ENCODE peak calls at places on chromosome 5, in six cellular contexts. Q, W, V, N, O and A are unnamed samples.

GRCh38 chr5:68673451-68674180 is 420.2 kb upstream of the SLC30A5 start:
- DNase-seq in Q (no peak), W (no peak), V (no peak), N (no peak), O (no peak), A (no peak)

GRCh38 chr5:45225571-45226031 is 416.9 kb downstream of the MRPS30 start:
- DNase-seq in Q (no peak), W (no peak), V (no peak), N (no peak), O (no peak), A (no peak)

GRCh38 chr5:135231289-135231688 is 167.7 kb downstream of the MACROH2A1 start:
- DNase-seq in Q (no peak), W (no peak), V (no peak), N (no peak), O (no peak), A (no peak)

GRCh38 chr5:2475902-2476301 is 275.6 kb downstream of the IRX2 start:
- DNase-seq in Q (no peak), W (no peak), V (no peak), N (no peak), O (no peak), A (no peak)

GRCh38 chr5:38633505-38633904 is 77.1 kb upstream of the LIFR start:
- DNase-seq in Q (no peak), W (no peak), V (no peak), N (no peak), O (no peak), A (no peak)

GRCh38 chr5:129204525-129204924 is 110.0 kb downstream of the ISOC1 start:
- DNase-seq in Q (no peak), W (no peak), V (no peak), N (no peak), O (no peak), A (no peak)

GRCh38 chr5:80668016-80668969 is 13.5 kb upstream of the DHFR start:
- DNase-seq in Q (no peak), W (no peak), V (no peak), N (no peak), O (no peak), A (no peak)

GRCh38 chr5:156359452-156359851 is 32.5 kb downstream of the SGCD start:
- DNase-seq in Q (no peak), W (no peak), V (no peak), N (no peak), O (no peak), A (no peak)

GRCh38 chr5:176360894-176361436 is 599 bp downstream of the KIAA1191 start:
- DNase-seq in Q (peak; percentile 2), W (no peak), V (no peak), N (no peak), O (no peak), A (no peak)

GRCh38 chr5:173775692-173776135 is 112.4 kb upstream of the CPEB4 start:
- DNase-seq in Q (no peak), W (no peak), V (no peak), N (no peak), O (peak; percentile 82), A (no peak)

GRCh38 chr5:67146574-67146973 is 50.0 kb downstream of the CD180 start:
- DNase-seq in Q (no peak), W (no peak), V (no peak), N (no peak), O (peak; percentile 41), A (no peak)

GRCh38 chr5:144202072-144202471 is 31.4 kb downstream of the KCTD16 start:
- DNase-seq in Q (no peak), W (no peak), V (no peak), N (no peak), O (no peak), A (no peak)

GRCh38 chr5:68593211-68593701 is 377.7 kb downstream of the PIK3R1 start:
- DNase-seq in Q (no peak), W (peak; percentile 84), V (no peak), N (no peak), O (no peak), A (no peak)

GRCh38 chr5:97098864-97099454 is 43.5 kb downstream of the LIX1 start:
- DNase-seq in Q (no peak), W (no peak), V (no peak), N (no peak), O (no peak), A (no peak)

GRCh38 chr5:123287881-123288280 is 135.3 kb downstream of the CEP120 start:
- DNase-seq in Q (no peak), W (no peak), V (no peak), N (no peak), O (no peak), A (no peak)

GRCh38 chr5:169050146-169050571 is 250.8 kb downstream of the SLIT3 start:
- DNase-seq in Q (no peak), W (no peak), V (peak; percentile 7), N (no peak), O (no peak), A (no peak)

GRCh38 chr5:34452170-34452828 is 203.8 kb upstream of the RAI14 start:
- DNase-seq in Q (no peak), W (no peak), V (no peak), N (no peak), O (peak; percentile 36), A (no peak)

GRCh38 chr5:21802869-21803490 is 1050.2 kb downstream of the CDH12 start:
- DNase-seq in Q (no peak), W (no peak), V (peak; percentile 21), N (no peak), O (peak; percentile 45), A (no peak)

GRCh38 chr5:128009399-128009798 is 74.2 kb upstream of the SLC12A2 start:
- DNase-seq in Q (no peak), W (no peak), V (no peak), N (no peak), O (no peak), A (no peak)

GRCh38 chr5:116388564-116389258 is 185.9 kb downstream of the SEMA6A start:
- DNase-seq in Q (no peak), W (peak; percentile 66), V (no peak), N (no peak), O (no peak), A (no peak)

GRCh38 chr5:126044111-126044668 is 379.0 kb upstream of the GRAMD2B start:
- DNase-seq in Q (no peak), W (peak; percentile 78), V (no peak), N (no peak), O (no peak), A (no peak)

GRCh38 chr5:123950701-123951100 is 438.7 kb downstream of the CSNK1G3 start:
- DNase-seq in Q (no peak), W (no peak), V (no peak), N (no peak), O (no peak), A (no peak)

GRCh38 chr5:32193591-32193990 is 19.5 kb upstream of the GOLPH3 start:
- DNase-seq in Q (no peak), W (peak; percentile 91), V (peak; percentile 83), N (peak; percentile 73), O (peak; percentile 90), A (no peak)

GRCh38 chr5:115806986-115807653 is 9.3 kb downstream of the CDO1 start:
- DNase-seq in Q (no peak), W (no peak), V (no peak), N (no peak), O (no peak), A (no peak)

GRCh38 chr5:8057764-8058163 is 188.8 kb downstream of the MTRR start:
- DNase-seq in Q (no peak), W (no peak), V (no peak), N (no peak), O (no peak), A (no peak)

DNA sequence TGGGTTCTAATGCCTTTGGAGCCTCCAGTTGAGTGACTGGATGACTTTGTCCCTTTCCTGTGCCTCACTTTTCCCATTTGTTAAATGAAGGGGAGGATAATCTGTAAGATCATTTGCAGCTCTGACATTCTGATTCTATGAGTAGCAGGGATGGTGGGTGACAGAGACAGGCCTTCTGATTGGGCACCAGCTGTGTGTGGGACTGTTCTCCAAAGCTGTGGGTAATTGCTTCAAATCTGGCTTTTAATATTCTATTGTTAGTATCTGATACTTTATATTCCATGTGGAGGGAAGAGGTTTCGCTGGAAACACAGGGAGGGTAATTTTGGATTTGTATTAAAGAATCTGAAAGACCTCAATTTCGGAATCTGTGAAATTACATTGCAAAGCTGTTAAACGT is 102.7 kb downstream of the FBXO38 start:
- DNase-seq in Q (no peak), W (no peak), V (no peak), N (no peak), O (no peak), A (no peak)
- TF ChIP-seq CTCF in Q (no peak), W (no peak), V (no peak), N (no peak), O (no peak), A (no peak)

GRCh38 chr5:60395712-60396329 is 304.1 kb downstream of the DEPDC1B start:
- DNase-seq in Q (no peak), W (no peak), V (no peak), N (no peak), O (no peak), A (no peak)
- TF ChIP-seq CTCF in Q (no peak), W (no peak), V (no peak), N (no peak), O (peak; percentile 3), A (no peak)

GRCh38 chr5:141558150-141558549 is 60.6 kb downstream of the DIAPH1 start:
- DNase-seq in Q (no peak), W (no peak), V (no peak), N (no peak), O (no peak), A (no peak)
- TF ChIP-seq CTCF in Q (peak; percentile 22), W (no peak), V (no peak), N (no peak), O (no peak), A (peak; percentile 30)

DNA sequence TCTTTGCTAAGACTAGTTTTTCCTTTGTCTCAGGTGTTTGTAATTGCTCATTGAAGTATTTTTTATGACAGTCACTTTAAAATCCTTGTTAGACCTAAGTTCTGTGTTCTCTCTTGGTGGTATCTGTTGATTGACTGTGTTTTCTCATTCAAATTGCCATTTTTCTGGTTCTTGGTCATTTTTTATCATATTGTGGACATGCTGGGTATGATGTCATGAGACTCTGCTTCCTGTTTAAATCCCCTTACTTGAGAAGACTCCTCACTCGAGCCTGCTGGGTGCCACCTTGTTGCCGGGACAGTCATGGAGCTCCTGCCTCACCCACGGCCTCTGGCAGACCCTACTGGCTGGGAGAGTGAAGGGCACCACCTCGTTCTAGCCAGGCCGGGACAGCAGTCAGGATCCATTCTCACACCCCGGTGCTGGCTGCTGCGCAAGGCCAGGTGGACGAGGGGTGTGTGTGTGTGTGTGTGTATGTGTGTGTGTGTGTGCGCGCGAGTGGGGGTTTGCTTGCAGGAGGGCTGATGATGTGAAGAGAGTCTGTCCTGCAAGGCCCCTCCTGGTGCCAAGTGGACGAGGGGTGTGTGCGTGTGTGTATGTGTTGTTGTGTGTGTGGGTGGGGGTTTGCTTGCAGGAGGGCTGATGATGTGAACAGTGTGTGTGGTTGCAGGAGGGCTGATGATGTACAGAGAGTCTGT is 4.4 kb downstream of the CEP72 start:
- DNase-seq in Q (no peak), W (no peak), V (peak; percentile 27), N (no peak), O (peak; percentile 39), A (no peak)
- TF ChIP-seq CTCF in Q (no peak), W (no peak), V (no peak), N (no peak), O (no peak), A (no peak)

DNA sequence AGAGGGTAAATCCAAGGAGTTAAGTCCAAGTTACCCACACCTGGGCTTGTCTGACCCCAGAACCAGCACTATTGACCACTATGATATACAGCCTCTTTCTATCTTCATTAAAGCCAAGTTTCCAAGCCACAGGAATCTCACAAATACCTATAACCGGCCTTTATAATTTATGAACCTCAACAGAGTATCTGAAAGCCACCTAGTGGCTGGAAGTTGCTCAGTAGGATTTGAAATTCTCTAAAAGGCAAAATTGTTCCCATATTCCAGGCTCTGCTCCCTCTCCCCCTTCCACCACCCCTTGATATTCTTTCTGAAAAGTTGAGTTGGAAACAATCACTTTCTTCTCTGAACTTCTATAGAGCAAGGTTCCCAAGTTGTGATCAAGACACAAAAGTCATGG is 106.4 kb upstream of the GPR151 start:
- DNase-seq in Q (no peak), W (no peak), V (no peak), N (no peak), O (no peak), A (no peak)
- TF ChIP-seq CTCF in Q (no peak), W (no peak), V (peak; percentile 24), N (no peak), O (peak; percentile 36), A (no peak)